ENCODE peak calls at places on chromosomes 4 and X, in seven cellular contexts. One of them, this sample, is unnamed.

GRCh38 chr4:41181037-41181436 is 33.3 kb downstream of the APBB2 start:
- DNase-seq in RWPE1: no peak
- DNase-seq in activated T-cell treated with anti-CD3 and anti-CD28 coated beads, Interleukin-2, amount 50 U/mL, for 1 hour: no peak
- DNase-seq in HFF-Myc: no peak
- DNase-seq in GM23248: no peak
- DNase-seq in H9: no peak
- DNase-seq in OCI-LY7: no peak
- DNase-seq in this sample: no peak

GRCh38 chr4:45147866-45148265 is 421.5 kb upstream of the GNPDA2 start:
- DNase-seq in RWPE1: no peak
- DNase-seq in activated T-cell treated with anti-CD3 and anti-CD28 coated beads, Interleukin-2, amount 50 U/mL, for 1 hour: no peak
- DNase-seq in HFF-Myc: no peak
- DNase-seq in GM23248: peak
- DNase-seq in H9: no peak
- DNase-seq in OCI-LY7: no peak
- DNase-seq in this sample: no peak

GRCh38 chrX:15854080-15854655 is 445 bp downstream of the AP1S2 start:
- DNase-seq in RWPE1: no peak
- DNase-seq in activated T-cell treated with anti-CD3 and anti-CD28 coated beads, Interleukin-2, amount 50 U/mL, for 1 hour: peak
- DNase-seq in HFF-Myc: no peak
- DNase-seq in GM23248: peak
- DNase-seq in H9: peak
- DNase-seq in OCI-LY7: peak
- DNase-seq in this sample: peak

GRCh38 chr4:87101543-87102199 is 118.7 kb downstream of the KLHL8 start:
- DNase-seq in RWPE1: no peak
- DNase-seq in activated T-cell treated with anti-CD3 and anti-CD28 coated beads, Interleukin-2, amount 50 U/mL, for 1 hour: no peak
- DNase-seq in HFF-Myc: no peak
- DNase-seq in GM23248: no peak
- DNase-seq in H9: no peak
- DNase-seq in OCI-LY7: no peak
- DNase-seq in this sample: no peak

GRCh38 chrX:2697306-2697705 is 6.2 kb downstream of the CD99 start:
- DNase-seq in RWPE1: no peak
- DNase-seq in activated T-cell treated with anti-CD3 and anti-CD28 coated beads, Interleukin-2, amount 50 U/mL, for 1 hour: no peak
- DNase-seq in HFF-Myc: no peak
- DNase-seq in GM23248: peak
- DNase-seq in H9: no peak
- DNase-seq in OCI-LY7: no peak
- DNase-seq in this sample: peak

GRCh38 chr4:17511041-17511949 is 595 bp downstream of the QDPR start:
- DNase-seq in RWPE1: peak
- DNase-seq in activated T-cell treated with anti-CD3 and anti-CD28 coated beads, Interleukin-2, amount 50 U/mL, for 1 hour: no peak
- DNase-seq in HFF-Myc: no peak
- DNase-seq in GM23248: peak
- DNase-seq in H9: peak
- DNase-seq in OCI-LY7: peak
- DNase-seq in this sample: peak

GRCh38 chr4:91319869-91320268 is 983.9 kb upstream of the GRID2 start:
- DNase-seq in RWPE1: no peak
- DNase-seq in activated T-cell treated with anti-CD3 and anti-CD28 coated beads, Interleukin-2, amount 50 U/mL, for 1 hour: no peak
- DNase-seq in HFF-Myc: no peak
- DNase-seq in GM23248: no peak
- DNase-seq in H9: no peak
- DNase-seq in OCI-LY7: no peak
- DNase-seq in this sample: no peak

GRCh38 chr4:75002381-75002780 is 69.5 kb downstream of the PARM1 start:
- DNase-seq in RWPE1: no peak
- DNase-seq in activated T-cell treated with anti-CD3 and anti-CD28 coated beads, Interleukin-2, amount 50 U/mL, for 1 hour: no peak
- DNase-seq in HFF-Myc: no peak
- DNase-seq in GM23248: no peak
- DNase-seq in H9: no peak
- DNase-seq in OCI-LY7: no peak
- DNase-seq in this sample: no peak

GRCh38 chr4:119585771-119586170 is 42.8 kb downstream of the PDE5A start:
- DNase-seq in RWPE1: no peak
- DNase-seq in activated T-cell treated with anti-CD3 and anti-CD28 coated beads, Interleukin-2, amount 50 U/mL, for 1 hour: no peak
- DNase-seq in HFF-Myc: no peak
- DNase-seq in GM23248: peak
- DNase-seq in H9: no peak
- DNase-seq in OCI-LY7: no peak
- DNase-seq in this sample: no peak